ENCODE peak calls at places on chromosomes 16 and 17, in four cellular contexts. One of them, this sample, is unnamed. For H3K79me2, the result is how much of the 10 kb centered on the place peaks cover.

GRCh38 chr17:65656390-65657250 is 95.2 kb upstream of the AXIN2 start:
- DNase-seq in neural progenitor cell: no peak
- DNase-seq in fibroblast of lung: no peak
- DNase-seq in trophoblast cell: no peak
- DNase-seq in this sample: no peak

GRCh38 chr17:50373705-50374104 is 676 bp downstream of the EME1 start:
- DNase-seq in fibroblast of lung: no peak
- DNase-seq in neural progenitor cell: no peak
- DNase-seq in trophoblast cell: no peak
- DNase-seq in this sample: no peak

GRCh38 chr17:48254896-48255295 is 147.3 kb downstream of the SNX11 start:
- DNase-seq in fibroblast of lung: no peak
- DNase-seq in trophoblast cell: no peak
- DNase-seq in neural progenitor cell: no peak
- DNase-seq in this sample: no peak

GRCh38 chr16:67177743-67178699 is 5.7 kb downstream of the MATCAP1 start:
- DNase-seq in fibroblast of lung: peak
- DNase-seq in neural progenitor cell: peak
- DNase-seq in trophoblast cell: peak
- DNase-seq in this sample: peak

GRCh38 chr17:68897557-68897956 is 57.6 kb downstream of the ABCA8 start:
- DNase-seq in fibroblast of lung: no peak
- DNase-seq in trophoblast cell: no peak
- DNase-seq in neural progenitor cell: no peak
- DNase-seq in this sample: no peak

GRCh38 chr16:12901204-12901596 is 198 bp upstream of the SHISA9 start:
- DNase-seq in neural progenitor cell: peak
- DNase-seq in trophoblast cell: no peak
- DNase-seq in fibroblast of lung: no peak
- DNase-seq in this sample: peak

GRCh38 chr17:57097832-57098421 is 12.9 kb downstream of the AKAP1 start:
- DNase-seq in trophoblast cell: no peak
- DNase-seq in fibroblast of lung: peak
- DNase-seq in neural progenitor cell: no peak
- DNase-seq in this sample: peak

GRCh38 chr16:83933885-83934683 is 19.0 kb upstream of the OSGIN1 start:
- DNase-seq in trophoblast cell: no peak
- DNase-seq in fibroblast of lung: peak
- DNase-seq in neural progenitor cell: no peak
- DNase-seq in this sample: no peak

GRCh38 chr17:12887088-12887487 is 97.8 kb downstream of the ARHGAP44 start:
- DNase-seq in trophoblast cell: no peak
- DNase-seq in fibroblast of lung: no peak
- DNase-seq in neural progenitor cell: no peak
- DNase-seq in this sample: no peak

GRCh38 chr16:22813946-22814325 is at the start of gene HS3ST2:
- DNase-seq in fibroblast of lung: peak
- DNase-seq in neural progenitor cell: peak
- DNase-seq in trophoblast cell: no peak
- DNase-seq in this sample: peak

GRCh38 chr17:77427471-77427991 is 286.8 kb downstream of the SEC14L1 start:
- DNase-seq in neural progenitor cell: no peak
- DNase-seq in fibroblast of lung: peak
- DNase-seq in trophoblast cell: no peak
- DNase-seq in this sample: peak

GRCh38 chr17:4934173-4934979 is 2.3 kb downstream of the GP1BA start:
- DNase-seq in trophoblast cell: no peak
- DNase-seq in fibroblast of lung: peak
- DNase-seq in neural progenitor cell: no peak
- DNase-seq in this sample: peak

GRCh38 chr16:87733190-87733589 is 32.6 kb downstream of the KLHDC4 start:
- DNase-seq in fibroblast of lung: no peak
- DNase-seq in trophoblast cell: no peak
- DNase-seq in neural progenitor cell: no peak
- DNase-seq in this sample: no peak

GRCh38 chr16:86396918-86397317 is 113.4 kb upstream of the FOXF1 start:
- DNase-seq in trophoblast cell: no peak
- DNase-seq in fibroblast of lung: peak
- DNase-seq in neural progenitor cell: no peak
- DNase-seq in this sample: peak

GRCh38 chr17:39808409-39808997 is 55.6 kb downstream of the IKZF3 start:
- DNase-seq in trophoblast cell: peak
- DNase-seq in fibroblast of lung: no peak
- DNase-seq in neural progenitor cell: no peak
- DNase-seq in this sample: no peak

GRCh38 chr16:12784076-12784475 is 19.6 kb downstream of the CPPED1 start:
- DNase-seq in neural progenitor cell: no peak
- DNase-seq in trophoblast cell: no peak
- DNase-seq in fibroblast of lung: peak
- DNase-seq in this sample: no peak

GRCh38 chr17:9768381-9768934 is 22.9 kb downstream of the DHRS7C start:
- DNase-seq in trophoblast cell: no peak
- DNase-seq in neural progenitor cell: peak
- DNase-seq in fibroblast of lung: peak
- DNase-seq in this sample: peak

GRCh38 chr16:85301171-85301690 is 189.0 kb upstream of the CIBAR2 start:
- DNase-seq in neural progenitor cell: no peak
- DNase-seq in trophoblast cell: no peak
- DNase-seq in fibroblast of lung: no peak
- DNase-seq in this sample: no peak

GRCh38 chr16:74982303-74982702 is 2.6 kb downstream of the WDR59 start:
- DNase-seq in fibroblast of lung: no peak
- DNase-seq in trophoblast cell: no peak
- DNase-seq in neural progenitor cell: no peak
- DNase-seq in this sample: no peak

GRCh38 chr16:11602321-11602720 is 15.6 kb upstream of the LITAF start:
- DNase-seq in neural progenitor cell: no peak
- DNase-seq in fibroblast of lung: no peak
- DNase-seq in trophoblast cell: no peak
- DNase-seq in this sample: no peak

GRCh38 chr16:57993452-57993851 is 7.0 kb downstream of the ZNF319 start:
- DNase-seq in fibroblast of lung: no peak
- DNase-seq in neural progenitor cell: no peak
- DNase-seq in trophoblast cell: no peak
- DNase-seq in this sample: peak

GRCh38 chr17:44672479-44673093 is 16.3 kb downstream of the MEIOC start:
- DNase-seq in fibroblast of lung: peak
- DNase-seq in neural progenitor cell: peak
- DNase-seq in trophoblast cell: no peak
- DNase-seq in this sample: no peak

GRCh38 chr17:6526362-6527152 is 29.8 kb downstream of the PITPNM3 start:
- DNase-seq in neural progenitor cell: peak
- DNase-seq in fibroblast of lung: peak
- DNase-seq in trophoblast cell: no peak
- DNase-seq in this sample: no peak

GRCh38 chr16:81190667-81191066 is 47.8 kb upstream of the BCO1 start:
- DNase-seq in neural progenitor cell: no peak
- DNase-seq in trophoblast cell: peak
- DNase-seq in fibroblast of lung: peak
- DNase-seq in this sample: peak

GRCh38 chr17:41972571-41973411 is 6.2 kb downstream of the CNP start:
- DNase-seq in neural progenitor cell: no peak
- DNase-seq in trophoblast cell: no peak
- DNase-seq in fibroblast of lung: no peak
- DNase-seq in this sample: no peak

GRCh38 chr17:18362509-18363020 is 785 bp downstream of the SHMT1 start:
- DNase-seq in trophoblast cell: peak
- DNase-seq in neural progenitor cell: peak
- DNase-seq in fibroblast of lung: peak
- DNase-seq in this sample: peak

GRCh38 chr17:51653902-51654301 is 393.6 kb downstream of the UTP18 start:
- DNase-seq in neural progenitor cell: peak
- DNase-seq in trophoblast cell: no peak
- DNase-seq in fibroblast of lung: no peak
- DNase-seq in this sample: no peak

GRCh38 chr16:89435051-89435450 is 55.3 kb downstream of the ANKRD11 start:
- DNase-seq in neural progenitor cell: no peak
- DNase-seq in fibroblast of lung: no peak
- DNase-seq in trophoblast cell: no peak
- DNase-seq in this sample: no peak

GRCh38 chr16:89434490-89434889 is 55.9 kb downstream of the ANKRD11 start:
- DNase-seq in trophoblast cell: no peak
- DNase-seq in neural progenitor cell: no peak
- DNase-seq in fibroblast of lung: no peak
- DNase-seq in this sample: no peak

GRCh38 chr16:89437251-89437987 is 52.9 kb downstream of the ANKRD11 start:
- DNase-seq in trophoblast cell: no peak
- DNase-seq in neural progenitor cell: no peak
- DNase-seq in fibroblast of lung: no peak
- DNase-seq in this sample: no peak

GRCh38 chr16:89437991-89438390 is 52.4 kb downstream of the ANKRD11 start:
- DNase-seq in fibroblast of lung: no peak
- DNase-seq in neural progenitor cell: no peak
- DNase-seq in trophoblast cell: no peak
- DNase-seq in this sample: no peak

DNA sequence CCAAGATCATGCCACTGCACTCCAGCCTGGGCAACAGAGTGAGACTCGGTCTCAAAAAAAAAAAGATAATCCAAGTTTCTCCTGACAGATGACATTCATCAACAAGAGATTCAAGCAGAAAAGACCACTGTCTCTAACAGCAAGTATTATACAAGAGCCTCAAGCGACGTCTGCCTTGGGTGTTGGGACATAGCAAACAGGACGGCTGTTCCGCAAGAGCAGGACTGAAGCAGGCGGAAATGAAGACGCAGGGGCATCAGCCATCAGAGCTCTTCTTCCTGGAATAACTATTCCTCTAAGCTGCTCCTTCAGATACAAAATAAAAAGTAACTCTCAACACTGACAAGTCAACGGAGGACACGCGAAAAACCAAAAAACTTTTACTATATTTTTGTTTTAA is 54.0 kb downstream of the ANKRD11 start:
- DNase-seq in neural progenitor cell: no peak
- DNase-seq in fibroblast of lung: no peak
- DNase-seq in trophoblast cell: no peak
- DNase-seq in this sample: no peak
- H3K79me2 ChIP-seq in neural progenitor cell: half or more
- H3K79me2 ChIP-seq in fibroblast of lung: half or more
- H3K79me2 ChIP-seq in trophoblast cell: half or more
- H3K79me2 ChIP-seq in this sample: half or more

GRCh38 chr17:32458367-32458766 is 14.1 kb downstream of the PSMD11 start:
- DNase-seq in fibroblast of lung: no peak
- DNase-seq in neural progenitor cell: no peak
- DNase-seq in trophoblast cell: no peak
- DNase-seq in this sample: no peak

GRCh38 chr17:32460054-32460453 is 15.7 kb downstream of the PSMD11 start:
- DNase-seq in fibroblast of lung: no peak
- DNase-seq in neural progenitor cell: no peak
- DNase-seq in trophoblast cell: no peak
- DNase-seq in this sample: no peak

GRCh38 chr17:32461853-32462617 is 17.7 kb downstream of the PSMD11 start:
- DNase-seq in neural progenitor cell: peak
- DNase-seq in trophoblast cell: peak
- DNase-seq in fibroblast of lung: peak
- DNase-seq in this sample: peak

GRCh38 chr17:32463304-32463703 is 19.0 kb downstream of the PSMD11 start:
- DNase-seq in fibroblast of lung: no peak
- DNase-seq in trophoblast cell: no peak
- DNase-seq in neural progenitor cell: no peak
- DNase-seq in this sample: no peak

GRCh38 chr17:32461498-32461852 is 17.2 kb downstream of the PSMD11 start:
- DNase-seq in fibroblast of lung: no peak
- DNase-seq in neural progenitor cell: no peak
- DNase-seq in trophoblast cell: no peak
- DNase-seq in this sample: no peak
- H3K79me2 ChIP-seq in fibroblast of lung: under half
- H3K79me2 ChIP-seq in neural progenitor cell: half or more
- H3K79me2 ChIP-seq in trophoblast cell: under half
- H3K79me2 ChIP-seq in this sample: half or more

GRCh38 chr16:88772871-88773811 is 11.9 kb downstream of the PIEZO1 start:
- DNase-seq in fibroblast of lung: peak
- DNase-seq in neural progenitor cell: peak
- DNase-seq in trophoblast cell: peak
- DNase-seq in this sample: peak

GRCh38 chr16:88774544-88775393 is 10.3 kb downstream of the PIEZO1 start:
- DNase-seq in fibroblast of lung: no peak
- DNase-seq in trophoblast cell: no peak
- DNase-seq in neural progenitor cell: no peak
- DNase-seq in this sample: no peak

GRCh38 chr16:88771294-88771772 is 13.7 kb downstream of the PIEZO1 start:
- DNase-seq in trophoblast cell: no peak
- DNase-seq in fibroblast of lung: no peak
- DNase-seq in neural progenitor cell: no peak
- DNase-seq in this sample: no peak

GRCh38 chr16:88775825-88776224 is 9.2 kb downstream of the PIEZO1 start:
- DNase-seq in trophoblast cell: no peak
- DNase-seq in neural progenitor cell: no peak
- DNase-seq in fibroblast of lung: no peak
- DNase-seq in this sample: no peak

GRCh38 chr16:88773812-88774291 is 11.2 kb downstream of the PIEZO1 start:
- DNase-seq in neural progenitor cell: peak
- DNase-seq in fibroblast of lung: peak
- DNase-seq in trophoblast cell: peak
- DNase-seq in this sample: no peak
- H3K79me2 ChIP-seq in neural progenitor cell: under half
- H3K79me2 ChIP-seq in fibroblast of lung: half or more
- H3K79me2 ChIP-seq in trophoblast cell: under half
- H3K79me2 ChIP-seq in this sample: half or more

GRCh38 chr17:2227025-2227699 is 76.4 kb downstream of the SMG6 start:
- DNase-seq in neural progenitor cell: no peak
- DNase-seq in trophoblast cell: peak
- DNase-seq in fibroblast of lung: no peak
- DNase-seq in this sample: peak
- H3K79me2 ChIP-seq in neural progenitor cell: under half
- H3K79me2 ChIP-seq in trophoblast cell: under half
- H3K79me2 ChIP-seq in fibroblast of lung: under half
- H3K79me2 ChIP-seq in this sample: under half

DNA sequence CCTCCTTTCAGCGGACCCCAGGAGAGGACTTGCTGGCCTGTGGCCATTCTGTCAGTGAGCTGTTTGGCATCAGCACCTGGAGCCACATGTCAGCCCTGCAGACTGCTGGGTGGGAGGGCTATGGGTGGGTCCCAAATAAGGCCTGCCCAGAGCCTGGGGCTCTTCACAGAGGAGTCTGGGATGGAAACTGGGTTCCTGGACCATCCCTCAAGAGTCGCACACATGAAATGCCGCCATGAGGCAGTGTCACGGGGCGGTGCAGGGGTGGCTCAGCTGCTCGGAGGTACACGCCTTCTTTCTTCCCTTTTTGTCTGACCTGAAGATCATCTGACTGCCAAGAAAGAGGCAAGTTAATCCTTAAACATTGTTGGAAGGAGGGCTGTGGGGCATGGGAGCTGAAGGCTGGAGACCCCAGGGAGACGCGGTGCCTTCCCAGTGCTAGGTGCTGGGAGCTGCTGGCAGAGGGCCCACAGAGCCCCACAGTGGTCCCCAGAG is 14.8 kb downstream of the MPRIP start:
- DNase-seq in fibroblast of lung: no peak
- DNase-seq in neural progenitor cell: no peak
- DNase-seq in trophoblast cell: no peak
- DNase-seq in this sample: no peak
- H3K79me2 ChIP-seq in fibroblast of lung: half or more
- H3K79me2 ChIP-seq in neural progenitor cell: half or more
- H3K79me2 ChIP-seq in trophoblast cell: under half
- H3K79me2 ChIP-seq in this sample: half or more

This sample was measured in mammary epithelial cell.